ENCODE peak calls at places on chromosomes 1 and 21, in six cellular contexts. T, H, D, P, U and Y are unnamed samples.

GRCh38 chr1:40773748-40774265 is 9.8 kb upstream of the KCNQ4 start:
- DNase-seq in T (no peak), U (no peak), D (no peak), P (no peak), H (no peak), Y (no peak)

GRCh38 chr1:29806646-29807319 is 570.5 kb downstream of the PTPRU start:
- DNase-seq in P (no peak), U (no peak), D (no peak), T (no peak), H (no peak), Y (no peak)

GRCh38 chr1:60281360-60281932 is 207.9 kb upstream of the C1orf87 start:
- DNase-seq in D (peak), H (peak), P (peak), T (no peak), U (peak), Y (peak)

GRCh38 chr1:18856435-18856834 is 3.0 kb downstream of the TAS1R2 start:
- DNase-seq in D (no peak), U (no peak), T (no peak), P (no peak), H (no peak), Y (no peak)

GRCh38 chr1:30759718-30760281 is 2.2 kb upstream of the LAPTM5 start:
- DNase-seq in H (no peak), T (no peak), U (no peak), P (no peak), D (peak), Y (no peak)

GRCh38 chr1:164064501-164064900 is 494.5 kb upstream of the PBX1 start:
- DNase-seq in P (no peak), H (no peak), U (no peak), D (no peak), T (no peak), Y (no peak)

GRCh38 chr1:154837679-154838171 is 32.4 kb downstream of the KCNN3 start:
- DNase-seq in U (no peak), T (no peak), P (no peak), H (peak), D (no peak), Y (peak)

GRCh38 chr1:221137668-221138067 is 258.4 kb downstream of the HLX start:
- DNase-seq in T (no peak), P (no peak), D (no peak), H (no peak), U (no peak), Y (no peak)

GRCh38 chr1:181185461-181185860 is 97.0 kb downstream of the IER5 start:
- DNase-seq in P (no peak), D (no peak), U (no peak), T (no peak), H (no peak), Y (no peak)

GRCh38 chr1:204714861-204715511 is 29.4 kb upstream of the LRRN2 start:
- DNase-seq in H (peak), D (no peak), U (no peak), P (peak), T (no peak), Y (peak)

GRCh38 chr1:38558476-38559179 is 300.9 kb downstream of the RRAGC start:
- DNase-seq in P (peak), D (peak), H (no peak), U (no peak), T (no peak), Y (no peak)

GRCh38 chr1:81876901-81877750 is 76.4 kb downstream of the ADGRL2 start:
- DNase-seq in T (no peak), D (no peak), U (no peak), H (no peak), P (no peak), Y (no peak)

GRCh38 chr1:43464840-43465693 is 11.3 kb upstream of the HYI start:
- DNase-seq in U (no peak), T (no peak), P (no peak), H (no peak), D (no peak), Y (no peak)

GRCh38 chr1:228989992-228990827 is 254.9 kb downstream of the RHOU start:
- DNase-seq in P (no peak), U (peak), T (no peak), D (peak), H (no peak), Y (no peak)

GRCh38 chr1:6796095-6796494 is 10.8 kb downstream of the CAMTA1 start:
- DNase-seq in D (no peak), U (no peak), H (no peak), T (no peak), P (no peak), Y (no peak)

GRCh38 chr1:37657620-37658412 is 23.1 kb upstream of the RSPO1 start:
- DNase-seq in T (no peak), P (no peak), U (no peak), H (no peak), D (no peak), Y (no peak)

GRCh38 chr1:230431517-230431916 is 5.4 kb upstream of the PGBD5 start:
- DNase-seq in P (no peak), D (no peak), T (no peak), H (no peak), U (no peak), Y (no peak)

GRCh38 chr1:16393255-16394177 is 26.5 kb downstream of the SZRD1 start:
- DNase-seq in H (no peak), D (peak), P (no peak), U (no peak), T (no peak), Y (no peak)

GRCh38 chr1:185426761-185427698 is 110.0 kb upstream of the IVNS1ABP start:
- DNase-seq in U (no peak), P (no peak), T (no peak), H (no peak), D (no peak), Y (no peak)

GRCh38 chr1:164602480-164603093 is 43.6 kb downstream of the PBX1 start:
- DNase-seq in U (no peak), H (no peak), T (no peak), D (no peak), P (peak), Y (no peak)

GRCh38 chr1:156664949-156665411 is 12.2 kb downstream of the NES start:
- DNase-seq in T (no peak), U (no peak), P (no peak), D (no peak), H (no peak), Y (peak)

GRCh38 chr1:211625040-211625439 is 46.1 kb upstream of the SLC30A1 start:
- DNase-seq in U (no peak), D (peak), H (peak), T (no peak), P (no peak), Y (no peak)

GRCh38 chr1:245858683-245859509 is 648.2 kb downstream of the SMYD3 start:
- DNase-seq in U (no peak), T (no peak), D (no peak), H (peak), P (no peak), Y (no peak)

GRCh38 chr1:89547563-89548485 is 23.2 kb downstream of the LRRC8B start:
- DNase-seq in D (peak), P (no peak), H (no peak), U (no peak), T (no peak), Y (no peak)

GRCh38 chr21:45438391-45439145 is 33.6 kb downstream of the COL18A1 start:
- DNase-seq in H (no peak), P (no peak), T (no peak), D (no peak), U (no peak), Y (no peak)

GRCh38 chr21:41086551-41086950 is 81.4 kb upstream of the BACE2 start:
- DNase-seq in U (no peak), P (no peak), H (no peak), D (no peak), T (no peak), Y (no peak)

GRCh38 chr1:28279721-28280120 is 20.4 kb downstream of the SESN2 start:
- DNase-seq in U (no peak), D (no peak), P (no peak), T (no peak), H (no peak), Y (no peak)

GRCh38 chr1:232996143-232996542 is 45.7 kb downstream of the NTPCR start:
- DNase-seq in T (no peak), U (no peak), D (no peak), P (no peak), H (no peak), Y (no peak)

GRCh38 chr1:93579891-93580290 is 101.7 kb downstream of the BCAR3 start:
- DNase-seq in T (no peak), H (no peak), D (no peak), P (no peak), U (no peak), Y (no peak)

GRCh38 chr1:152328801-152329391 is 3.9 kb upstream of the FLG start:
- DNase-seq in D (no peak), T (no peak), P (no peak), H (no peak), U (no peak), Y (no peak)

GRCh38 chr21:42456457-42456856 is 39.6 kb downstream of the RSPH1 start:
- DNase-seq in U (no peak), T (no peak), H (no peak), P (no peak), D (peak), Y (no peak)

GRCh38 chr1:3944621-3944914 is 44.5 kb upstream of the C1orf174 start:
- DNase-seq in D (no peak), T (no peak), P (no peak), H (no peak), U (no peak), Y (no peak)

GRCh38 chr1:41420877-41421276 is 59.6 kb downstream of the FOXO6 start:
- DNase-seq in P (no peak), T (no peak), D (no peak), U (no peak), H (no peak), Y (no peak)

GRCh38 chr1:6807782-6808181 is 22.5 kb downstream of the CAMTA1 start:
- DNase-seq in D (no peak), T (no peak), U (no peak), P (no peak), H (no peak), Y (no peak)

GRCh38 chr1:54567961-54568360 is 19.9 kb downstream of the ACOT11 start:
- DNase-seq in U (no peak), T (no peak), H (no peak), D (no peak), P (no peak), Y (no peak)

GRCh38 chr1:203267912-203268311 is 37.4 kb upstream of the BTG2 start:
- DNase-seq in D (no peak), H (peak), U (no peak), P (no peak), T (no peak), Y (no peak)

GRCh38 chr1:2283991-2284895 is 56.1 kb downstream of the SKI start:
- DNase-seq in P (no peak), U (no peak), H (no peak), D (no peak), T (no peak), Y (no peak)

GRCh38 chr1:39720094-39720999 is 18.3 kb upstream of the PPIE start:
- DNase-seq in U (no peak), H (peak), P (no peak), D (no peak), T (no peak), Y (peak)

GRCh38 chr1:43389326-43390313 is at the start of the genes MED8 and SZT2:
- DNase-seq in T (peak), P (peak), H (peak), U (peak), D (peak), Y (peak)

GRCh38 chr1:212745303-212745702 is 45.7 kb upstream of the BATF3 start:
- DNase-seq in P (no peak), U (no peak), T (no peak), D (no peak), H (no peak), Y (no peak)

GRCh38 chr1:212738330-212738729 is 38.7 kb upstream of the BATF3 start:
- DNase-seq in D (no peak), H (no peak), P (no peak), T (no peak), U (no peak), Y (no peak)

GRCh38 chr1:212746546-212746945 is 45.0 kb downstream of the NSL1 start:
- DNase-seq in U (no peak), P (no peak), D (no peak), H (no peak), T (no peak), Y (no peak)

DNA sequence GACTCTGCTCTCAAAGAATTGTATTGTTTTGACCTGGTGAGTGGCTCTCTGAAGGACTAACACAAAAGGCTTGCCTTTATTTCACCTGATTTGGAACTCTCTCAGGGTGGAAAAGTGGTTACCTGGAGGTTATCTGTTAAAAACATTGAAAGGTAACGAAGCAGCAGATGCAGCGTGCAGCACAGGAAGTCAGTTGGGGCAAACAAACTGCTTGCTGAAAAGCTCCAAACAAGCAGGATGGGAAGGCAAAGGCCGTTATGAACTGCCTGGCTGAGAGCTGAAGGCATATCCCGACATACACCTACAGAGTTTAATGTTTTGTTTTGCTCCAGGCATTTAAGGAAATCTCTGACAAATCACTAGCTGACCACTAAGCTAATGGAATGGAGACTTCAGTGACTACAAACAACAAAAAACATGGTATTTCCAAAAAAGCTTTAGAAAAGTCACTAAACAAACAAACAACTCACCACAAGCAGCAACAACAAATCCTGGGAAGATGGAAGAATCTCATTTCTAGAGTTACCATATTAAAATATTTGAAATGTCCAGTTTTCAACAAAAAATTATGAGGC is 44.3 kb upstream of the BATF3 start:
- DNase-seq in H (no peak), P (no peak), U (no peak), T (no peak), D (no peak), Y (no peak)
- TF ChIP-seq CTCF in H (no peak), P (no peak), U (no peak), T (no peak), D (no peak), Y (no peak)

DNA sequence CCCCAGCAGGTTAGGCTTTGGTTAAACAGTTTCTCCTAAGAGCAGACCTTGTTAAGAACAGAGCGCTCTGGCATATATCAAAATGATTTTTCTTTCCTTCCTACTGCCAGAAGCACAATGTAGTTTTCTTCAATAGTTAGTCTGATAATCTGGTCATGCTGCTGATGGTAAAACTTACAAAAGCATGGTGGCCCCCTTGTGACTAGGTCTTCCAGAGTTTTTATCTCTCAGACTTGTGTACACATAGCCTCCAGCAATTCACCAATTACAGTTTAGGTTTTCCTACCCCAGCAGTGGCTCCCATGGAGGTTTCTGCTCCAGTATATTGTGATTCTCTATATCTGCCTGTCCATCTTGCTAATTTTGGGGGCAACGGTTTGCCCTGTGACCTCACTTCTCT is 73.3 kb upstream of the DPH5 start:
- DNase-seq in D (no peak), U (no peak), H (no peak), P (no peak), T (no peak), Y (no peak)
- TF ChIP-seq CTCF in D (no peak), U (no peak), H (no peak), P (no peak), T (no peak), Y (no peak)

GRCh38 chr1:172775598-172776570 is 117.0 kb downstream of the FASLG start:
- DNase-seq in H (no peak), P (no peak), D (no peak), T (no peak), U (no peak), Y (no peak)

GRCh38 chr1:172781513-172782140 is 122.7 kb downstream of the FASLG start:
- DNase-seq in P (no peak), T (no peak), U (no peak), D (no peak), H (peak), Y (no peak)

GRCh38 chr1:172779501-172779900 is 120.6 kb downstream of the FASLG start:
- DNase-seq in D (no peak), H (no peak), P (no peak), U (no peak), T (no peak), Y (no peak)

GRCh38 chr1:172777767-172778166 is 118.9 kb downstream of the FASLG start:
- DNase-seq in T (no peak), D (no peak), U (no peak), P (no peak), H (no peak), Y (no peak)

GRCh38 chr1:172778461-172779455 is 119.9 kb downstream of the FASLG start:
- DNase-seq in P (no peak), H (peak), T (no peak), U (no peak), D (no peak), Y (peak)
- TF ChIP-seq CTCF in P (no peak), H (peak), T (no peak), U (no peak), D (peak), Y (peak)

GRCh38 chr1:169896013-169896412 is 2.3 kb upstream of the SCYL3 start:
- DNase-seq in H (no peak), U (no peak), T (no peak), P (no peak), D (no peak), Y (no peak)

GRCh38 chr1:169892819-169893644 is 664 bp downstream of the SCYL3 start:
- DNase-seq in P (no peak), U (no peak), T (no peak), D (peak), H (peak), Y (no peak)

GRCh38 chr1:169892176-169892818 is 1.4 kb downstream of the SCYL3 start:
- DNase-seq in U (no peak), H (no peak), P (no peak), T (no peak), D (no peak), Y (no peak)

GRCh38 chr1:169894424-169895145 is 889 bp upstream of the SCYL3 start:
- DNase-seq in T (no peak), P (no peak), U (no peak), H (peak), D (no peak), Y (no peak)

GRCh38 chr1:169893645-169894423 is at the start of gene SCYL3:
- DNase-seq in H (peak), T (peak), U (peak), D (peak), P (peak), Y (peak)
- TF ChIP-seq CTCF in H (no peak), T (no peak), U (no peak), D (no peak), P (no peak), Y (no peak)

GRCh38 chr1:25068829-25069228 is 138.8 kb upstream of the RUNX3 start:
- DNase-seq in T (no peak), D (peak), U (no peak), P (no peak), H (peak), Y (peak)
- TF ChIP-seq CTCF in T (no peak), D (peak), U (no peak), P (peak), H (peak), Y (peak)

GRCh38 chr1:19976317-19977003 is 3.0 kb downstream of the PLA2G2A start:
- DNase-seq in T (no peak), U (no peak), P (no peak), H (no peak), D (no peak), Y (no peak)
- TF ChIP-seq CTCF in T (no peak), U (no peak), P (no peak), H (no peak), D (no peak), Y (no peak)

GRCh38 chr1:153679337-153680119 is 1.0 kb downstream of the NPR1 start:
- DNase-seq in U (no peak), P (peak), H (no peak), D (peak), T (no peak), Y (no peak)
- TF ChIP-seq CTCF in U (no peak), P (no peak), H (no peak), D (peak), T (peak), Y (no peak)

DNA sequence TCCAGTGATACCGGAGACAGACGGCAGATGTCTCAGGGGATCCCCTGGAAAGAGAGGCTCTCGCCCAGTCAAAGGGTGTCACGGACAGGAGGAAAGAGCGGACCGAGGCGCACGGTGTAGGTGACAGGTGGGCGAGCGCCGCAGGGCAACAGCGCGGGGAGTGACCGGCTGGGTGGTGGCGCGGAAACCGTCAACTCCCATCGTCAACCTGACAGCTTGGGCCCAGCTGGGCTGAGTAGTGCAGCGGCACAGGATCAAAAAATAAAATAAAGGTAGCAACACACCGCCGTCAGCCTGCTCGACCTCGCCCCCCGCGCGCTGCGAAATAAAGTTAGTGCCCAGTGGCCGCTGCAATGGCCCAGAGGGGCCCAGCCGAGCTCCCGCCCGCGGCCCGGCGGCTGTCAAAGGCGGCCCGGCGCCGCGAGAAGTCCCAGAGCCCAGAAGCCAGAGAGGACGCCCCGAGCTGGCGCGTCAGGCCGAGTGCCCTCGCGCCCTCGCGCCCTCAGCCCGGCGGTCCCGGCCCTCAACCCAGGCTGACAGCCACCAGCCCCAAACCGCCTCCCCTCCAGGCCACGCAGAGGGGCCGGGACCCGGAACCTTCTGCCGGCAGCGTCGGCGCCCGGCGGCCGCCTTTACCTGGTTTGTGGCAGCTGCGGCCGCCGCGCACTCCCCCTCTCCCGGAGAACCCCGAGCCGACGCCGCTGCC is at the start of gene LYST:
- DNase-seq in P (peak), D (peak), H (peak), U (no peak), T (no peak), Y (peak)
- TF ChIP-seq CTCF in P (no peak), D (no peak), H (peak), U (no peak), T (peak), Y (peak)